ENCODE peak calls at places on chromosomes 12 and 14, in eight cellular contexts. T, V, J, H, C, U, E and G are unnamed samples.

GRCh38 chr14:30034049-30034635 is 106.5 kb upstream of the PRKD1 start:
- DNase-seq in C (peak), U (no peak), E (no peak), J (peak), V (peak), H (no peak), T (peak), G (no peak)

GRCh38 chr14:92898732-92899131 is 24.2 kb upstream of the CHGA start:
- DNase-seq in U (no peak), C (no peak), T (no peak), H (no peak), V (no peak), E (no peak), J (no peak), G (no peak)

GRCh38 chr12:78118036-78118435 is 287.3 kb downstream of the NAV3 start:
- DNase-seq in V (no peak), C (no peak), H (no peak), E (no peak), J (no peak), T (no peak), U (no peak), G (no peak)

GRCh38 chr12:70418101-70418500 is 52.0 kb downstream of the KCNMB4 start:
- DNase-seq in J (no peak), V (peak), U (no peak), E (no peak), C (no peak), T (peak), H (no peak), G (no peak)

GRCh38 chr12:32757159-32757556 is 1.5 kb upstream of the YARS2 start:
- DNase-seq in H (no peak), U (no peak), C (no peak), J (no peak), E (no peak), T (no peak), V (no peak), G (no peak)

GRCh38 chr12:130161261-130162231 is 718 bp upstream of the FZD10 start:
- DNase-seq in E (peak), U (no peak), V (peak), J (peak), H (no peak), T (peak), C (no peak), G (no peak)

GRCh38 chr12:71576546-71576945 is 87.1 kb downstream of the ZFC3H1 start:
- DNase-seq in T (no peak), C (no peak), U (no peak), J (no peak), E (no peak), V (no peak), H (no peak), G (no peak)

GRCh38 chr14:69819607-69820006 is 22.6 kb upstream of the SLC10A1 start:
- DNase-seq in U (no peak), C (no peak), H (no peak), T (no peak), V (no peak), E (no peak), J (no peak), G (no peak)

GRCh38 chr12:109572506-109572845 is 828 bp downstream of the MMAB start:
- DNase-seq in J (no peak), V (no peak), H (no peak), T (no peak), U (no peak), C (no peak), E (no peak), G (no peak)

GRCh38 chr14:90453401-90453951 is 56.6 kb downstream of the CALM1 start:
- DNase-seq in E (no peak), C (no peak), J (peak), T (no peak), H (no peak), U (peak), V (peak), G (no peak)

GRCh38 chr12:56565510-56566101 is 44.0 kb downstream of the RBMS2 start:
- DNase-seq in U (peak), H (peak), E (peak), T (peak), C (peak), J (peak), V (peak), G (peak)

GRCh38 chr14:22122227-22123187 is 448.9 kb upstream of the OR4E1 start:
- DNase-seq in E (no peak), U (no peak), J (no peak), V (no peak), T (no peak), H (no peak), C (peak), G (no peak)

GRCh38 chr12:57149309-57149900 is 2.0 kb upstream of the LRP1-AS start:
- DNase-seq in U (peak), E (peak), H (peak), C (no peak), V (no peak), T (peak), J (peak), G (no peak)

GRCh38 chr12:84756961-84757360 is 155.6 kb downstream of the SLC6A15 start:
- DNase-seq in U (peak), E (no peak), H (no peak), C (no peak), J (peak), T (peak), V (peak), G (no peak)

GRCh38 chr12:1058423-1058822 is 67.4 kb downstream of the ERC1 start:
- DNase-seq in J (no peak), H (no peak), U (no peak), V (no peak), C (no peak), T (no peak), E (no peak), G (no peak)

GRCh38 chr14:103189481-103190470 is 66.5 kb downstream of the TNFAIP2 start:
- DNase-seq in E (peak), H (peak), V (no peak), U (no peak), J (no peak), C (no peak), T (no peak), G (no peak)
- H3K4me3 ChIP-seq in E (peak), H (peak), V (no peak), U (no peak), J (no peak), C (no peak), T (no peak), G (no peak)

DNA sequence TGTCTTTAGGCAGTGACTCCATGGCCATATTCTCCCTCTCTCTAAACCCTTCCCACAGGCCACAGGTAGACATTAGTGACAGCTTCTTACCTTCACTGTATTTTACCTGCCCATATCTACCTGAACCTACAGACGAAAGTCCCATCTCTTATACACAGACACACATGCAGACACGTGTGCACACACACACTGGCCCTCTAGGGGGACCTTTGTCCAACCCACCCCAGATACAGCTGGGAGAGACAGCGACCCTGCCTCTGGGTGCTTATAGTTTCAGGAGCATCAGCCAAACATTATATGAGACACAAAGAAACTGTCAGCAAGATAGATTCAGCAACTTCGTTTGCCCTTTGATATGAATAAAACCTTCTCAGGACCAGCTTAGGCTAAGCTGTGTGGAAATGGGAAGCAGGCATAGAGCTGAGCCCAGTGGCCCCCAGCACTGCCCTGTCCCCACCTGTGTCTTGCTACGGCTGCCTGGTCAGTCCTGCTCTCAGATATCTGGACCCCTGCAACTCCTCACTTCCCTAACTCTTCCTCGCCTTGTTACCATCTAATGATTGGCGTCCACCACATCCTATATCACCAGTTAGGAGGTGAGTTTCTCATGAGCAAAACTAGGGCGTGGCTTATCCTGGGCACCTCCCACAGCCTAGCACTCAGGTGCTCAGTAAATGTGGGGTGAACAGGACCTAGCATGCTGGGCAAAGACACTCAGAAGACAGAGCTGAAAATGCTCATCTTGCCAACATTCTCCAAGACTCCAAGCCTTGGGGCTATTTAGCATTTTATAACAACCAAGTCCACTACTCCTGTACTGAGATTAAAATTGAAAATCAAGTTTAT is 12.0 kb upstream of the CD9 start:
- DNase-seq in J (no peak), E (no peak), V (no peak), C (no peak), H (no peak), T (no peak), U (no peak), G (no peak)
- TF ChIP-seq CTCF in J (no peak), E (no peak), V (no peak), C (no peak), H (no peak), T (no peak), U (no peak), G (no peak)

GRCh38 chr14:65846469-65846868 is 433.9 kb downstream of the FUT8 start:
- DNase-seq in H (no peak), C (peak), T (no peak), J (no peak), V (no peak), U (no peak), E (no peak), G (peak)
- H3K4me3 ChIP-seq in H (no peak), C (no peak), T (no peak), J (no peak), V (no peak), U (no peak), E (no peak), G (no peak)

GRCh38 chr12:118436002-118436724 is 59.8 kb downstream of the SUDS3 start:
- DNase-seq in C (peak), J (no peak), V (no peak), U (no peak), H (no peak), T (no peak), E (no peak), G (peak)
- TF ChIP-seq CTCF in C (peak), J (no peak), V (no peak), U (peak), H (no peak), T (no peak), E (no peak), G (peak)

DNA sequence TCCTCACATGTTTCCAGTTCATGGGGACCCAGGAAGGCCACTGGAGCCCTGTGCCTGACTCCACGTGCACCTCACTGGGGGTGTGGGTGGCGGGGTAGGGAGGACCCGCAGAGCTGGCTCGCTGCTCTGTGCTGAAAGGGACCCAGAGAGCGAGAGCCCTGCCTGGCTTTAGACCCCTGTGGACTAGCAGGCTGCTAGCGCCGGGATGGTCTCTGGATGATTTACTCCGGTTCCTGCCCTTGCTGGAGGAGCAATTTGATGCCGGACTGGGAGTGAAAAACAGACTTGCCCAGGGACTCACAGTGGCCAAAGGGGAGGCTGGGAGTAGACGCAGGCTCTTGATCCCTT is 49.0 kb downstream of the NTF3 start:
- DNase-seq in E (no peak), U (no peak), J (no peak), H (no peak), V (no peak), C (no peak), T (no peak), G (no peak)
- H3K4me3 ChIP-seq in E (no peak), U (no peak), J (no peak), H (no peak), V (no peak), C (no peak), T (no peak), G (no peak)

GRCh38 chr12:66541446-66541845 is 137.4 kb downstream of the GRIP1 start:
- DNase-seq in J (no peak), E (no peak), H (no peak), C (no peak), T (no peak), U (no peak), V (no peak), G (no peak)
- TF ChIP-seq CTCF in J (no peak), E (no peak), H (no peak), C (no peak), T (no peak), U (no peak), V (no peak), G (no peak)

GRCh38 chr12:63151898-63152700 is 1.1 kb upstream of the AVPR1A start:
- DNase-seq in V (peak), E (peak), C (peak), J (peak), T (peak), U (peak), H (no peak), G (peak)

GRCh38 chr12:63150255-63151060 is 543 bp downstream of the AVPR1A start:
- DNase-seq in E (peak), U (no peak), V (no peak), T (no peak), H (peak), J (no peak), C (no peak), G (no peak)

GRCh38 chr12:63154560-63154959 is 3.6 kb upstream of the AVPR1A start:
- DNase-seq in C (no peak), E (no peak), T (no peak), J (no peak), U (no peak), V (no peak), H (no peak), G (no peak)

GRCh38 chr12:63151061-63151897 is at the start of gene AVPR1A:
- DNase-seq in E (peak), J (no peak), C (no peak), H (no peak), T (no peak), V (no peak), U (no peak), G (no peak)

DNA sequence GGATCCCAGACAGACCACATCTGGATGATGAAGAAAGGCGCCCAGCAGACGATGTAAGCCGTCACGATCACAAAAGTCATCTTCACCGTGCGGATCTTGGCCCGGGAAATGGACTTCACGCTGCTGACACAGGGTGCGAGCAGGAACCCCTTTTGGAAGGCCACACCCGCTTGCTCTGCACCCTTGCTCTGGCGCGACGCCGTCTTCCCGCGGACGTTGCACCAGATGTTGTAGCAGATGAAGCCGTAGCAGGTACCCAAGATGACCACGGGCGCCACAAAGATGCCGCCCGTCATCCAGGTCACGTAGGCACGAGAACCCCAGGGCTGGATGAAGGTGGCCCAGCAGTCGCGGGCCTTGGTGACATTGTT is 1.1 kb downstream of the AVPR1A start:
- DNase-seq in J (no peak), C (no peak), T (no peak), H (no peak), U (no peak), V (no peak), E (peak), G (no peak)
- H3K4me3 ChIP-seq in J (no peak), C (no peak), T (no peak), H (peak), U (no peak), V (no peak), E (peak), G (no peak)

GRCh38 chr12:97404549-97404948 is 58.1 kb upstream of the RMST start:
- DNase-seq in C (peak), J (peak), U (peak), H (no peak), V (peak), T (peak), E (no peak), G (peak)
- TF ChIP-seq CTCF in C (peak), J (peak), U (peak), H (peak), V (peak), T (peak), E (peak), G (peak)

GRCh38 chr14:51957950-51958349 is 31.4 kb upstream of the RTRAF start:
- DNase-seq in H (no peak), J (peak), E (no peak), V (peak), U (peak), T (peak), C (no peak), G (no peak)

GRCh38 chr14:51959928-51960327 is 29.4 kb upstream of the RTRAF start:
- DNase-seq in T (no peak), H (no peak), E (no peak), C (no peak), J (no peak), V (no peak), U (no peak), G (no peak)

GRCh38 chr14:51962678-51963077 is 26.7 kb upstream of the RTRAF start:
- DNase-seq in J (peak), T (peak), U (peak), H (no peak), E (no peak), C (no peak), V (peak), G (no peak)

GRCh38 chr14:51967521-51967920 is 21.8 kb upstream of the RTRAF start:
- DNase-seq in E (no peak), J (no peak), U (no peak), H (no peak), V (no peak), C (no peak), T (no peak), G (no peak)

DNA sequence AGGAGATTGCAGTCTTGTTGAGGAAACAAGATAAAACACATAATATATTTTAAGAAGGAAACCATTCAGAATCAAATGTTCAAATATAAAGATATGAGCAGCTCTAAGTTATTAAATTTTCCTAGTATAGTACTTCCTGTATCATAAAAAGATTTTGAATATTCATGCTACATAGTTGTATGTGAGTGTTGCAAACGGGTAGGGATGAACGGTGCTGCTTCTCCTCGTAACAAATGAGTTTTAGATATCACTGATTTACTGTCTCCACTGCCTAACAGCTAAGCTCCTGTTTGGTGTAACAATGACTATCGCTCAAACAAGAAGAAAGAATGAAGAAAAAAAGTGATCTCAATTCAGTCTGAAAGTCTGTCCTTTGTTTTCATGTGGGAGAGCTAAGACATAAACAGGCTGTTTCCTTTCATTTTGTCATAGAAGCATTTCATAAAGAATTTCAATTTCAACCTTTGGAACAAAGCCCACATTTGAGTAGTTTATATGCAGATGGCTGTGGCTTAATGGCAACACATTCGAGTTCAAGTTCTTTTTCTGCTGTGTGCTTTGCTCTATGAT is 26.1 kb upstream of the RTRAF start:
- DNase-seq in C (no peak), V (peak), J (peak), T (no peak), E (no peak), U (peak), H (no peak), G (no peak)
- H3K4me3 ChIP-seq in C (no peak), V (no peak), J (peak), T (no peak), E (no peak), U (peak), H (no peak), G (no peak)